ENCODE peak calls at places on chromosome X, in nine cellular contexts. T, C, Z, M, S, I, G, O and X are unnamed samples.

GRCh38 chrX:34778961-34779360 is 121.9 kb upstream of the TMEM47 start:
- DNase-seq in T (no peak), C (no peak), Z (peak), M (peak), S (peak), I (no peak), G (no peak), O (no peak), X (peak)

GRCh38 chrX:69020316-69020715 is 144.9 kb downstream of the PJA1 start:
- DNase-seq in T (no peak), C (no peak), Z (no peak), M (no peak), S (no peak), I (no peak), G (no peak), O (no peak), X (no peak)

GRCh38 chrX:53084043-53084570 is 1.9 kb downstream of the TSPYL2 start:
- DNase-seq in T (no peak), C (no peak), Z (no peak), M (peak), S (no peak), I (no peak), G (no peak), O (no peak), X (no peak)

GRCh38 chrX:143648705-143649104 is 12.8 kb upstream of the SLITRK4 start:
- DNase-seq in T (peak), C (peak), Z (no peak), M (peak), S (no peak), I (no peak), G (no peak), O (peak), X (no peak)

GRCh38 chrX:22063284-22063683 is 31.2 kb downstream of the PHEX start:
- DNase-seq in T (no peak), C (no peak), Z (no peak), M (no peak), S (no peak), I (no peak), G (no peak), O (no peak), X (no peak)

GRCh38 chrX:133674726-133675470 is 259.6 kb upstream of the GPC4 start:
- DNase-seq in T (no peak), C (no peak), Z (no peak), M (no peak), S (no peak), I (no peak), G (no peak), O (peak), X (no peak)

GRCh38 chrX:143788265-143788664 is 67.7 kb upstream of the SPANXN2 start:
- DNase-seq in T (no peak), C (peak), Z (peak), M (peak), S (no peak), I (no peak), G (no peak), O (peak), X (peak)

GRCh38 chrX:53262918-53263394 is 18.4 kb downstream of the IQSEC2 start:
- DNase-seq in T (no peak), C (no peak), Z (peak), M (peak), S (no peak), I (no peak), G (no peak), O (no peak), X (peak)

GRCh38 chrX:130086414-130087207 is 23.7 kb downstream of the ELF4 start:
- DNase-seq in T (no peak), C (peak), Z (no peak), M (no peak), S (no peak), I (no peak), G (no peak), O (no peak), X (no peak)

GRCh38 chrX:109619816-109620215 is 5.2 kb downstream of the KCNE5 start:
- DNase-seq in T (no peak), C (no peak), Z (no peak), M (no peak), S (no peak), I (no peak), G (no peak), O (no peak), X (no peak)

GRCh38 chrX:153061732-153062131 is 5.5 kb downstream of the PNMA3 start:
- DNase-seq in T (no peak), C (no peak), Z (peak), M (peak), S (no peak), I (no peak), G (no peak), O (no peak), X (peak)

GRCh38 chrX:136816970-136817369 is 36.2 kb upstream of the ARHGEF6 start:
- DNase-seq in T (no peak), C (no peak), Z (peak), M (peak), S (no peak), I (no peak), G (no peak), O (no peak), X (peak)

GRCh38 chrX:56248492-56248891 is 16.3 kb downstream of the KLF8 start:
- DNase-seq in T (peak), C (peak), Z (peak), M (peak), S (peak), I (peak), G (peak), O (peak), X (peak)

GRCh38 chrX:13110427-13111324 is 66.3 kb upstream of the FAM9C start:
- DNase-seq in T (peak), C (no peak), Z (peak), M (peak), S (peak), I (peak), G (no peak), O (peak), X (peak)

GRCh38 chrX:9369802-9370291 is 95.0 kb upstream of the TBL1X start:
- DNase-seq in T (no peak), C (no peak), Z (no peak), M (no peak), S (no peak), I (no peak), G (no peak), O (no peak), X (peak)

DNA sequence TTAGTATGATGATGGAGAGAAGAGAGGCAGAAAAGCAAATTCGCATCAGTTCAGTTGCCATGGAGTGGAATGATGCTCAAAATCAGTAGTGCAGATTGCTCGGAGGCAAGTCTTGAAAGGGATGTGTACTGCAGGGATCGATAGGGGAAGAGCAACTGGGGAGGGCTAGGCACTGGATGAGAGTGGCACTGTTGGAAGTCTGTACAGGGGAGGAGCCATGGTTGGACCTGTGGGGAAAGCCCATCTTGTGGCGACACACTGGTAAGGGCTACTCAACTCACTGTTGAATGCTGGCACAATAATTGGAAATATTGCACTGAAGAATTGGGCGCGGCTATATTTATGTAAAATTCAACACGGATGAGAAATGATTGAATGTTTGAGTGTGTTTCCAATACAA is 1.2 kb downstream of the RAB9B start:
- DNase-seq in T (no peak), C (no peak), Z (no peak), M (no peak), S (no peak), I (no peak), G (no peak), O (no peak), X (no peak)
- H3K4me3 ChIP-seq in T (peak), C (no peak), Z (no peak), M (no peak), S (no peak), I (no peak), G (peak), O (no peak), X (no peak)

GRCh38 chrX:140088438-140088837 is 123.1 kb upstream of the CXorf66 start:
- DNase-seq in T (no peak), C (no peak), Z (no peak), M (no peak), S (no peak), I (no peak), G (no peak), O (no peak), X (no peak)

GRCh38 chrX:140092121-140092520 is 126.8 kb upstream of the CXorf66 start:
- DNase-seq in T (no peak), C (no peak), Z (no peak), M (no peak), S (no peak), I (no peak), G (no peak), O (no peak), X (no peak)

GRCh38 chrX:140090800-140091275 is 125.5 kb upstream of the CXorf66 start:
- DNase-seq in T (no peak), C (no peak), Z (no peak), M (no peak), S (no peak), I (no peak), G (no peak), O (no peak), X (no peak)

GRCh38 chrX:140087865-140088264 is 122.5 kb upstream of the CXorf66 start:
- DNase-seq in T (no peak), C (no peak), Z (no peak), M (no peak), S (no peak), I (no peak), G (no peak), O (no peak), X (no peak)

GRCh38 chrX:140091276-140091886 is 126.1 kb upstream of the CXorf66 start:
- DNase-seq in T (no peak), C (peak), Z (peak), M (no peak), S (no peak), I (peak), G (peak), O (peak), X (no peak)
- H3K4me3 ChIP-seq in T (peak), C (peak), Z (peak), M (peak), S (no peak), I (peak), G (peak), O (no peak), X (peak)

GRCh38 chrX:30870572-30870971 is 18.5 kb downstream of the TAB3 start:
- DNase-seq in T (no peak), C (no peak), Z (no peak), M (no peak), S (no peak), I (no peak), G (no peak), O (no peak), X (no peak)

GRCh38 chrX:30865612-30866011 is 23.4 kb downstream of the TAB3 start:
- DNase-seq in T (no peak), C (no peak), Z (no peak), M (no peak), S (no peak), I (no peak), G (no peak), O (no peak), X (no peak)

GRCh38 chrX:30864383-30864785 is 24.7 kb downstream of the TAB3 start:
- DNase-seq in T (peak), C (no peak), Z (no peak), M (peak), S (no peak), I (no peak), G (no peak), O (no peak), X (no peak)

GRCh38 chrX:30863969-30864368 is 25.1 kb downstream of the TAB3 start:
- DNase-seq in T (no peak), C (no peak), Z (no peak), M (peak), S (no peak), I (no peak), G (no peak), O (no peak), X (no peak)

GRCh38 chrX:30865020-30865419 is 24.0 kb downstream of the TAB3 start:
- DNase-seq in T (no peak), C (peak), Z (no peak), M (peak), S (no peak), I (no peak), G (no peak), O (peak), X (no peak)
- H3K4me3 ChIP-seq in T (no peak), C (no peak), Z (no peak), M (no peak), S (no peak), I (no peak), G (no peak), O (no peak), X (no peak)

GRCh38 chrX:77493677-77494553 is 46.7 kb downstream of the FGF16 start:
- DNase-seq in T (no peak), C (peak), Z (peak), M (peak), S (peak), I (no peak), G (no peak), O (peak), X (peak)
- H3K4me3 ChIP-seq in T (no peak), C (no peak), Z (no peak), M (no peak), S (no peak), I (no peak), G (no peak), O (no peak), X (no peak)

GRCh38 chrX:64206556-64207162 is 1.2 kb upstream of the AMER1 start:
- DNase-seq in T (no peak), C (no peak), Z (peak), M (peak), S (no peak), I (peak), G (no peak), O (peak), X (no peak)
- H3K4me3 ChIP-seq in T (peak), C (peak), Z (peak), M (peak), S (peak), I (peak), G (peak), O (peak), X (peak)